ENCODE peak calls at places on chromosomes 1 and 21, in ten cellular contexts. V, U, G, T, S, I, H, R, A and D are unnamed samples.

GRCh38 chr1:207808911-207809555 is 57.2 kb downstream of the CD46 start:
- DNase-seq in I (no peak), A (no peak), R (no peak), T (no peak), S (no peak), H (no peak), G (no peak), U (no peak), V (no peak), D (no peak)

GRCh38 chr1:65431111-65431705 is 10.7 kb downstream of the LEPR start:
- DNase-seq in U (peak), A (no peak), T (no peak), V (no peak), R (no peak), I (peak), H (no peak), S (no peak), G (no peak), D (no peak)

GRCh38 chr1:79847715-79848114 is 841.2 kb upstream of the ADGRL4 start:
- DNase-seq in I (no peak), T (no peak), V (no peak), G (no peak), H (no peak), U (no peak), R (no peak), S (no peak), A (no peak), D (no peak)

GRCh38 chr1:35929730-35930592 is 944 bp upstream of the AGO3 start:
- DNase-seq in I (peak), U (peak), S (no peak), H (peak), T (no peak), A (peak), G (peak), V (no peak), R (peak), D (no peak)

GRCh38 chr1:29850358-29850757 is 614.0 kb downstream of the PTPRU start:
- DNase-seq in S (no peak), T (no peak), R (no peak), U (no peak), V (no peak), I (no peak), A (no peak), H (no peak), G (no peak), D (no peak)

GRCh38 chr1:223022641-223023473 is 120.2 kb downstream of the TLR5 start:
- DNase-seq in A (no peak), V (no peak), S (no peak), I (no peak), R (no peak), T (no peak), U (peak), H (no peak), G (no peak), D (no peak)

GRCh38 chr1:203088441-203088840 is 2.6 kb upstream of the MYOG start:
- DNase-seq in H (no peak), A (no peak), S (no peak), T (peak), I (no peak), R (no peak), G (no peak), V (no peak), U (no peak), D (no peak)

GRCh38 chr1:41874903-41875411 is 43.8 kb downstream of the HIVEP3 start:
- DNase-seq in V (no peak), I (peak), U (no peak), A (no peak), S (no peak), R (no peak), H (no peak), T (no peak), G (no peak), D (no peak)

GRCh38 chr1:158654570-158654969 is 31.9 kb downstream of the SPTA1 start:
- DNase-seq in A (no peak), G (no peak), I (peak), H (no peak), T (no peak), R (no peak), S (no peak), U (no peak), V (no peak), D (no peak)

GRCh38 chr1:218865591-218865990 is 308.1 kb upstream of the LYPLAL1 start:
- DNase-seq in G (no peak), A (no peak), T (no peak), I (no peak), V (peak), R (no peak), S (no peak), H (no peak), U (no peak), D (no peak)

GRCh38 chr1:26099780-26100179 is 11.8 kb upstream of the PDIK1L start:
- DNase-seq in G (no peak), V (no peak), S (no peak), U (no peak), I (no peak), H (no peak), T (no peak), A (no peak), R (no peak), D (no peak)

GRCh38 chr1:210653771-210654170 is 325.1 kb downstream of the HHAT start:
- DNase-seq in H (no peak), A (no peak), T (no peak), U (no peak), S (no peak), V (no peak), R (no peak), G (peak), I (no peak), D (no peak)

GRCh38 chr1:74247881-74248528 is 12.8 kb downstream of the TNNI3K start:
- DNase-seq in S (no peak), I (no peak), T (no peak), V (no peak), G (no peak), A (peak), R (no peak), H (peak), U (no peak), D (no peak)

GRCh38 chr1:91803133-91803532 is 82.8 kb downstream of the TGFBR3 start:
- DNase-seq in U (no peak), H (no peak), T (peak), I (no peak), A (no peak), G (no peak), S (no peak), R (peak), V (no peak), D (no peak)

GRCh38 chr1:84726593-84727275 is 36.5 kb upstream of the SSX2IP start:
- DNase-seq in I (no peak), U (no peak), V (no peak), R (no peak), S (peak), T (no peak), H (no peak), A (no peak), G (no peak), D (no peak)

GRCh38 chr1:205961970-205962820 is 18.9 kb upstream of the SLC26A9 start:
- DNase-seq in I (peak), G (no peak), H (peak), T (no peak), U (no peak), R (no peak), V (no peak), A (peak), S (no peak), D (no peak)

GRCh38 chr1:110216844-110217444 is 6.8 kb downstream of the KCNC4 start:
- DNase-seq in T (no peak), R (no peak), I (no peak), H (no peak), A (no peak), S (no peak), V (no peak), G (no peak), U (no peak), D (no peak)

GRCh38 chr1:19974822-19975416 is 4.5 kb downstream of the PLA2G2A start:
- DNase-seq in U (peak), T (no peak), R (peak), H (no peak), G (peak), S (peak), V (peak), I (peak), A (no peak), D (no peak)

GRCh38 chr1:224482619-224483018 is 48.0 kb upstream of the WDR26 start:
- DNase-seq in S (no peak), T (no peak), V (no peak), U (no peak), I (no peak), H (no peak), R (no peak), A (no peak), G (no peak), D (no peak)

GRCh38 chr1:19338323-19338762 is 26.2 kb downstream of the SLC66A1 start:
- DNase-seq in A (no peak), G (no peak), I (peak), R (no peak), U (peak), V (no peak), T (no peak), H (peak), S (no peak), D (no peak)

GRCh38 chr1:183816110-183816509 is 11.2 kb downstream of the RGL1 start:
- DNase-seq in V (no peak), U (no peak), A (no peak), T (no peak), G (no peak), I (no peak), H (no peak), S (no peak), R (no peak), D (no peak)

GRCh38 chr1:15685820-15686219 is 1.7 kb downstream of the PLEKHM2 start:
- DNase-seq in U (no peak), T (no peak), V (no peak), R (no peak), G (no peak), I (no peak), H (no peak), S (no peak), A (no peak), D (no peak)

GRCh38 chr1:43303477-43304286 is 2.9 kb downstream of the TIE1 start:
- DNase-seq in I (peak), G (no peak), S (no peak), H (peak), T (no peak), A (peak), V (no peak), R (no peak), U (no peak), D (no peak)

GRCh38 chr1:231376875-231377549 is 38.9 kb downstream of the SPRTN start:
- DNase-seq in A (no peak), G (no peak), H (no peak), V (no peak), S (no peak), I (no peak), T (no peak), R (no peak), U (no peak), D (no peak)

GRCh38 chr1:205748398-205749093 is 1.4 kb downstream of the NUCKS1 start:
- DNase-seq in U (peak), T (no peak), S (no peak), A (no peak), G (no peak), R (no peak), I (peak), H (no peak), V (no peak), D (peak)

GRCh38 chr1:225772848-225773247 is 4.8 kb upstream of the SRP9 start:
- DNase-seq in T (no peak), S (no peak), R (no peak), H (no peak), I (no peak), V (no peak), U (no peak), A (no peak), G (no peak), D (no peak)

GRCh38 chr1:169110265-169110664 is 3.8 kb downstream of the ATP1B1 start:
- DNase-seq in G (no peak), H (no peak), S (no peak), A (no peak), U (no peak), R (no peak), T (no peak), I (no peak), V (no peak), D (no peak)
- H3K4me3 ChIP-seq in G (no peak), H (peak), S (no peak), A (peak), U (peak), R (peak), T (no peak), I (peak), V (peak), D (peak)

GRCh38 chr21:27213328-27213727 is 246.4 kb upstream of the ADAMTS5 start:
- DNase-seq in G (no peak), U (no peak), I (peak), R (no peak), T (no peak), S (no peak), A (no peak), V (no peak), H (no peak), D (no peak)
- TF ChIP-seq CTCF in G (no peak), U (peak), I (peak), R (no peak), T (no peak), S (peak), A (no peak), V (peak), H (no peak), D (no peak)

GRCh38 chr21:44926364-44927101 is 5.8 kb upstream of the ITGB2 start:
- DNase-seq in S (no peak), G (no peak), R (no peak), A (peak), U (no peak), H (peak), T (no peak), V (no peak), I (no peak), D (no peak)
- H3K4me3 ChIP-seq in S (no peak), G (no peak), R (no peak), A (no peak), U (no peak), H (no peak), T (no peak), V (no peak), I (no peak), D (peak)

DNA sequence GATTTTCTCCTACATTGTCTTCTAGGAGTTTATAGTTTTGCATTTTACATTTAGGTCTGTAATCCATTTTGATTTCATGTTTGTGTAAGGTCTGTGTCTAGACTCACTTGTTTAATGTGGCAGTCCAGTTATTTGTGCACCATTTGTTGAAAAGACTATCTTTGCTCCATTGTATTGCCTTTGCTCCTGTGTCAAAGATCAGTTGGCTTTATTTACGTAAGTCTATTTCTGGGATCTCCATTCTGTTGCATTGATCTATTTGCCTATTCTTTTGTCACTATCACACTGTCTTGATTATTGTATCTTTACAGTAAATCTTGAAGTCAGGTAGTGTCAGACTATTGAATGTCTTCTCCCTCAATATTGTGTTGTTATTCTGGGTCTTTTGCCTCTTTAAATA is 49.7 kb upstream of the RGS2 start:
- DNase-seq in A (no peak), T (no peak), S (no peak), R (no peak), I (no peak), H (no peak), G (no peak), V (no peak), U (no peak), D (no peak)
- TF ChIP-seq CTCF in A (no peak), T (no peak), S (no peak), R (no peak), I (no peak), H (no peak), G (no peak), V (no peak), U (no peak), D (no peak)

GRCh38 chr1:221072214-221072613 is 193.0 kb downstream of the HLX start:
- DNase-seq in S (no peak), V (no peak), H (no peak), U (no peak), A (no peak), G (no peak), T (no peak), I (no peak), R (no peak), D (no peak)

GRCh38 chr1:221071761-221072160 is 192.5 kb downstream of the HLX start:
- DNase-seq in R (no peak), T (no peak), A (no peak), G (no peak), I (no peak), U (no peak), V (no peak), H (no peak), S (no peak), D (no peak)

GRCh38 chr1:221074325-221074724 is 195.1 kb downstream of the HLX start:
- DNase-seq in A (no peak), I (no peak), H (no peak), G (no peak), R (no peak), U (no peak), V (no peak), T (no peak), S (no peak), D (no peak)

GRCh38 chr1:221069178-221069903 is 190.1 kb downstream of the HLX start:
- DNase-seq in T (no peak), I (no peak), A (no peak), G (no peak), V (no peak), H (no peak), U (no peak), R (no peak), S (no peak), D (peak)

GRCh38 chr1:221069956-221070355 is 190.7 kb downstream of the HLX start:
- DNase-seq in V (no peak), U (no peak), I (no peak), S (no peak), G (no peak), T (no peak), A (no peak), R (no peak), H (no peak), D (no peak)
- H3K4me3 ChIP-seq in V (no peak), U (no peak), I (no peak), S (no peak), G (no peak), T (no peak), A (no peak), R (no peak), H (no peak), D (no peak)

DNA sequence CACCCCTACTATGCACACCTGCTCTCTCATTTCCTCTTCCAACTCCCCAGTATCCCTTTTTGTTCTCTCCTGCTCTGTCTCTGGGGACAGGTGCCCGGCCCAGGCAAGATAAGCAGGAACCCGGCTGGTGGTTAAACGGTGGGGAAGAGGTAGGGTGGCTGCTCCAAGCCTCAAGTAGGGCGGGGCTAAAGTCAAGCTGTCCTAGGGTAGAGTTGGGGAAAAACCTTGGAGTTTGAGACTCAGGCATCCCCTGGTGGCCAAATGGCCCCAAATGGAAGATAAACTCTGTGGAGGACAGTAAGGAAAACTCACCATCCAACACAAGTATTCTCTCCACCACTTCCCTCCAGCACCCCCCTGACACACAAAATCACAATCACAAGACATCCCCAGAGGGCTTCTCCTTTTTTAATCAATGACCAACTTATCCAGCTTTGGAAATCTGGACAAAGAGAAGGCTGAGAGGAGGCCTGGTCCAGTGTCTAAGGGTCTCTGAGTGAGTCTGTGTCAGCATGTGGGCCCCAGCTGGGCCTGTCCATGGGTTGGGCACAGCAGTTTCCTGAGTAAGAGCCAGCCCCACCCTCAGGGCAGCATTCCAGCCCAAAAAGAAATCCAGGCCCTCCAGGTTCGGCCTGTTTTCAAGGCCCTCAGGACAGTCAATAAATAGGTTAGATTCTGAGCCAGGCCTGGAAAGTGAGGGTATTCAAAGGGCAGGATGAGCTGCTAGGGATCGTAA is 9.8 kb downstream of the POMGNT1 start:
- DNase-seq in I (no peak), T (no peak), S (no peak), R (no peak), V (no peak), U (no peak), G (no peak), H (no peak), A (no peak), D (no peak)
- TF ChIP-seq CTCF in I (no peak), T (no peak), S (peak), R (no peak), V (no peak), U (peak), G (no peak), H (no peak), A (no peak), D (no peak)